ENCODE peak calls at places on chromosome 19, in six cellular contexts. One of them, this sample, is unnamed.

GRCh38 chr19:17671906-17672305 is 16.2 kb downstream of the UNC13A start:
- DNase-seq in HepG2: peak; percentile 24
- DNase-seq in K562: peak; percentile 79
- DNase-seq in GM12891: no peak
- DNase-seq in GM12878: no peak
- DNase-seq in H1: no peak
- DNase-seq in this sample: no peak

GRCh38 chr19:2629491-2630351 is 72.8 kb downstream of the GNG7 start:
- DNase-seq in HepG2: peak; percentile 58
- DNase-seq in K562: no peak
- DNase-seq in GM12891: no peak
- DNase-seq in GM12878: no peak
- DNase-seq in H1: no peak
- DNase-seq in this sample: no peak

GRCh38 chr19:45876411-45877197 is 9.3 kb downstream of the IRF2BP1 start:
- DNase-seq in HepG2: peak; percentile 77
- DNase-seq in K562: peak; percentile 75
- DNase-seq in GM12891: peak; percentile 64
- DNase-seq in GM12878: no peak
- DNase-seq in H1: no peak
- DNase-seq in this sample: peak; percentile 56

GRCh38 chr19:3151563-3152430 is 16.0 kb downstream of the GNA15 start:
- DNase-seq in HepG2: no peak
- DNase-seq in K562: no peak
- DNase-seq in GM12891: no peak
- DNase-seq in GM12878: no peak
- DNase-seq in H1: no peak
- DNase-seq in this sample: no peak

GRCh38 chr19:39506944-39507714 is 7.8 kb upstream of the SELENOV start:
- DNase-seq in HepG2: peak; percentile 60
- DNase-seq in K562: peak; percentile 92
- DNase-seq in GM12891: peak; percentile 83
- DNase-seq in GM12878: no peak
- DNase-seq in H1: peak; percentile 47
- DNase-seq in this sample: peak; percentile 86

GRCh38 chr19:52307275-52307674 is 10.3 kb downstream of the ZNF480 start:
- DNase-seq in HepG2: no peak
- DNase-seq in K562: peak; percentile 47
- DNase-seq in GM12891: no peak
- DNase-seq in GM12878: no peak
- DNase-seq in H1: no peak
- DNase-seq in this sample: no peak

GRCh38 chr19:1066251-1066747 is 668 bp upstream of the ARHGAP45 start:
- DNase-seq in HepG2: peak; percentile 61
- DNase-seq in K562: peak; percentile 54
- DNase-seq in GM12891: no peak
- DNase-seq in GM12878: no peak
- DNase-seq in H1: no peak
- DNase-seq in this sample: no peak

GRCh38 chr19:4373601-4374441 is 26.5 kb downstream of the SH3GL1 start:
- DNase-seq in HepG2: no peak
- DNase-seq in K562: no peak
- DNase-seq in GM12891: no peak
- DNase-seq in GM12878: no peak
- DNase-seq in H1: no peak
- DNase-seq in this sample: no peak

GRCh38 chr19:44664976-44665375 is 6.3 kb upstream of the CEACAM19 start:
- DNase-seq in HepG2: no peak
- DNase-seq in K562: no peak
- DNase-seq in GM12891: no peak
- DNase-seq in GM12878: no peak
- DNase-seq in H1: no peak
- DNase-seq in this sample: no peak

GRCh38 chr19:3324405-3324856 is 42.0 kb upstream of the NFIC start:
- DNase-seq in HepG2: peak; percentile 52
- DNase-seq in K562: peak; percentile 79
- DNase-seq in GM12891: no peak
- DNase-seq in GM12878: no peak
- DNase-seq in H1: no peak
- DNase-seq in this sample: peak; percentile 48

GRCh38 chr19:13077233-13077632 is 25.4 kb downstream of the LYL1 start:
- DNase-seq in HepG2: no peak
- DNase-seq in K562: no peak
- DNase-seq in GM12891: no peak
- DNase-seq in GM12878: no peak
- DNase-seq in H1: no peak
- DNase-seq in this sample: no peak

GRCh38 chr19:55027472-55028337 is 10.4 kb downstream of the GP6 start:
- DNase-seq in HepG2: peak; percentile 21
- DNase-seq in K562: peak; percentile 79
- DNase-seq in GM12891: no peak
- DNase-seq in GM12878: no peak
- DNase-seq in H1: no peak
- DNase-seq in this sample: no peak

GRCh38 chr19:6865849-6866248 is 21.5 kb upstream of the ADGRE1 start:
- DNase-seq in HepG2: no peak
- DNase-seq in K562: no peak
- DNase-seq in GM12891: no peak
- DNase-seq in GM12878: no peak
- DNase-seq in H1: no peak
- DNase-seq in this sample: no peak

GRCh38 chr19:3263866-3264265 is 39.4 kb downstream of the CELF5 start:
- DNase-seq in HepG2: no peak
- DNase-seq in K562: no peak
- DNase-seq in GM12891: no peak
- DNase-seq in GM12878: no peak
- DNase-seq in H1: no peak
- DNase-seq in this sample: no peak

GRCh38 chr19:29267701-29268100 is 54.8 kb upstream of the UQCRFS1 start:
- DNase-seq in HepG2: no peak
- DNase-seq in K562: no peak
- DNase-seq in GM12891: no peak
- DNase-seq in GM12878: no peak
- DNase-seq in H1: no peak
- DNase-seq in this sample: no peak

GRCh38 chr19:32458500-32459123 is 53.0 kb downstream of the DPY19L3 start:
- DNase-seq in HepG2: no peak
- DNase-seq in K562: no peak
- DNase-seq in GM12891: no peak
- DNase-seq in GM12878: peak; percentile 42
- DNase-seq in H1: no peak
- DNase-seq in this sample: no peak

GRCh38 chr19:16897572-16898056 is 8.8 kb downstream of the F2RL3 start:
- DNase-seq in HepG2: no peak
- DNase-seq in K562: no peak
- DNase-seq in GM12891: no peak
- DNase-seq in GM12878: no peak
- DNase-seq in H1: no peak
- DNase-seq in this sample: no peak

GRCh38 chr19:43639507-43640423 is at the start of gene CADM4:
- DNase-seq in HepG2: no peak
- DNase-seq in K562: peak; percentile 37
- DNase-seq in GM12891: peak; percentile 49
- DNase-seq in GM12878: no peak
- DNase-seq in H1: no peak
- DNase-seq in this sample: no peak

GRCh38 chr19:18173054-18173571 is 500 bp upstream of the IFI30 start:
- DNase-seq in HepG2: no peak
- DNase-seq in K562: no peak
- DNase-seq in GM12891: no peak
- DNase-seq in GM12878: no peak
- DNase-seq in H1: no peak
- DNase-seq in this sample: no peak

GRCh38 chr19:36140289-36141038 is 598 bp downstream of the CAPNS1 start:
- DNase-seq in HepG2: peak; percentile 53
- DNase-seq in K562: peak; percentile 83
- DNase-seq in GM12891: peak; percentile 73
- DNase-seq in GM12878: no peak
- DNase-seq in H1: no peak
- DNase-seq in this sample: peak; percentile 72

GRCh38 chr19:932647-933552 is 7.1 kb downstream of the ARID3A start:
- DNase-seq in HepG2: no peak
- DNase-seq in K562: no peak
- DNase-seq in GM12891: no peak
- DNase-seq in GM12878: no peak
- DNase-seq in H1: no peak
- DNase-seq in this sample: no peak

GRCh38 chr19:8462601-8463000 is 17.8 kb downstream of the HNRNPM start:
- DNase-seq in HepG2: no peak
- DNase-seq in K562: no peak
- DNase-seq in GM12891: no peak
- DNase-seq in GM12878: no peak
- DNase-seq in H1: no peak
- DNase-seq in this sample: no peak

GRCh38 chr19:40139533-40140287 is 49.0 kb upstream of the ZNF780A start:
- DNase-seq in HepG2: peak; percentile 35
- DNase-seq in K562: peak; percentile 56
- DNase-seq in GM12891: no peak
- DNase-seq in GM12878: no peak
- DNase-seq in H1: no peak
- DNase-seq in this sample: no peak

GRCh38 chr19:46080561-46080960 is 39.8 kb upstream of the IGFL4 start:
- DNase-seq in HepG2: no peak
- DNase-seq in K562: no peak
- DNase-seq in GM12891: no peak
- DNase-seq in GM12878: no peak
- DNase-seq in H1: no peak
- DNase-seq in this sample: no peak

GRCh38 chr19:6041071-6041470 is 63.1 kb upstream of the RANBP3 start:
- DNase-seq in HepG2: no peak
- DNase-seq in K562: no peak
- DNase-seq in GM12891: no peak
- DNase-seq in GM12878: no peak
- DNase-seq in H1: no peak
- DNase-seq in this sample: no peak

GRCh38 chr19:52170863-52171320 is 529 bp downstream of the ZNF836 start:
- DNase-seq in HepG2: no peak
- DNase-seq in K562: no peak
- DNase-seq in GM12891: peak; percentile 25
- DNase-seq in GM12878: no peak
- DNase-seq in H1: no peak
- DNase-seq in this sample: peak; percentile 23

GRCh38 chr19:45150731-45151725 is 9.8 kb downstream of the NKPD1 start:
- DNase-seq in HepG2: no peak
- DNase-seq in K562: peak; percentile 44
- DNase-seq in GM12891: peak; percentile 20
- DNase-seq in GM12878: no peak
- DNase-seq in H1: no peak
- DNase-seq in this sample: peak; percentile 19

GRCh38 chr19:41959056-41960053 is at the start of gene RABAC1:
- DNase-seq in HepG2: peak; percentile 83
- DNase-seq in K562: peak; percentile 93
- DNase-seq in GM12891: peak; percentile 97
- DNase-seq in GM12878: peak; percentile 36
- DNase-seq in H1: peak; percentile 79
- DNase-seq in this sample: peak; percentile 97

GRCh38 chr19:15404780-15405211 is 14.0 kb downstream of the AKAP8L start:
- DNase-seq in HepG2: no peak
- DNase-seq in K562: no peak
- DNase-seq in GM12891: no peak
- DNase-seq in GM12878: no peak
- DNase-seq in H1: no peak
- DNase-seq in this sample: no peak

GRCh38 chr19:49340865-49341718 is 5.9 kb downstream of the CD37 start:
- DNase-seq in HepG2: no peak
- DNase-seq in K562: no peak
- DNase-seq in GM12891: no peak
- DNase-seq in GM12878: no peak
- DNase-seq in H1: no peak
- DNase-seq in this sample: no peak

GRCh38 chr19:49338023-49338677 is 2.9 kb downstream of the CD37 start:
- DNase-seq in HepG2: no peak
- DNase-seq in K562: no peak
- DNase-seq in GM12891: no peak
- DNase-seq in GM12878: no peak
- DNase-seq in H1: no peak
- DNase-seq in this sample: no peak

GRCh38 chr19:49338691-49339363 is 3.6 kb downstream of the CD37 start:
- DNase-seq in HepG2: no peak
- DNase-seq in K562: peak; percentile 87
- DNase-seq in GM12891: no peak
- DNase-seq in GM12878: no peak
- DNase-seq in H1: peak; percentile 90
- DNase-seq in this sample: no peak

GRCh38 chr19:49340069-49340864 is 5.1 kb downstream of the CD37 start:
- DNase-seq in HepG2: peak; percentile 78
- DNase-seq in K562: peak; percentile 76
- DNase-seq in GM12891: peak; percentile 83
- DNase-seq in GM12878: peak; percentile 93
- DNase-seq in H1: no peak
- DNase-seq in this sample: peak; percentile 89

GRCh38 chr19:49339364-49340068 is 4.3 kb downstream of the CD37 start:
- DNase-seq in HepG2: no peak
- DNase-seq in K562: peak; percentile 49
- DNase-seq in GM12891: no peak
- DNase-seq in GM12878: no peak
- DNase-seq in H1: peak; percentile 92
- DNase-seq in this sample: no peak
- TF ChIP-seq POLR2A in HepG2: no peak
- TF ChIP-seq POLR2A in K562: no peak
- TF ChIP-seq POLR2A in GM12891: no peak
- TF ChIP-seq POLR2A in GM12878: no peak
- TF ChIP-seq POLR2A in H1: no peak
- TF ChIP-seq POLR2A in this sample: no peak

GRCh38 chr19:48398329-48399235 is 5.1 kb downstream of the GRIN2D start:
- DNase-seq in HepG2: peak; percentile 44
- DNase-seq in K562: peak; percentile 97
- DNase-seq in GM12891: peak; percentile 85
- DNase-seq in GM12878: no peak
- DNase-seq in H1: peak; percentile 88
- DNase-seq in this sample: peak; percentile 91
- TF ChIP-seq POLR2AphosphoS5 in HepG2: no peak
- TF ChIP-seq POLR2AphosphoS5 in K562: peak; percentile 93
- TF ChIP-seq POLR2AphosphoS5 in GM12891: peak; percentile 35
- TF ChIP-seq POLR2AphosphoS5 in GM12878: peak; percentile 71
- TF ChIP-seq POLR2AphosphoS5 in H1: peak; percentile 48
- TF ChIP-seq POLR2AphosphoS5 in this sample: no peak

DNA sequence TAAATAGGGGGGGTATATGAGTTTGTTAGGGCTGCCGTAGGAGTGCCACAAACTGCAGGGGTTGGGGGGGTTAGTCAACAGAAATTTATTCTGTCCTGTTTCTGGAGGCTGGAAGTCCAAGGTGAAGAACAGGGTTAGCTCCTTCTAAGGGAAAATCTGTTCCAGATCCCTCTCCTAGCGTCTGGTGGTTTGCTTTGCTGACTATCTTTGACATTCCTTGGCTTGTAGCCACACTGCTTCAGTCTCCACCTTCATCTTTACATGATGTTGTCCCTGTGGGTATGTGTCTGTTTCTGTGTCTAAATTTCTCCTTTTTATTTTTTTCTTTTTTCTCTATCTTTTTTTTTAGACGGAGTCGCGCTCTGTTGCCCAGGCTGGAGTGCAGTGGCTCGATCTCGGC is 8.1 kb upstream of the ICAM1 start:
- DNase-seq in HepG2: no peak
- DNase-seq in K562: no peak
- DNase-seq in GM12891: no peak
- DNase-seq in GM12878: no peak
- DNase-seq in H1: no peak
- DNase-seq in this sample: no peak
- TF ChIP-seq TAF1 in HepG2: no peak
- TF ChIP-seq TAF1 in K562: no peak
- TF ChIP-seq TAF1 in GM12891: no peak
- TF ChIP-seq TAF1 in GM12878: no peak
- TF ChIP-seq TAF1 in H1: no peak
- TF ChIP-seq TAF1 in this sample: no peak

GRCh38 chr19:47111081-47111589 is 2.4 kb downstream of the ZC3H4 start:
- DNase-seq in HepG2: no peak
- DNase-seq in K562: peak; percentile 40
- DNase-seq in GM12891: no peak
- DNase-seq in GM12878: no peak
- DNase-seq in H1: no peak
- DNase-seq in this sample: no peak
- TF ChIP-seq POLR2A in HepG2: peak; percentile 28
- TF ChIP-seq POLR2A in K562: peak; percentile 63
- TF ChIP-seq POLR2A in GM12891: no peak
- TF ChIP-seq POLR2A in GM12878: peak; percentile 89
- TF ChIP-seq POLR2A in H1: no peak
- TF ChIP-seq POLR2A in this sample: peak; percentile 59